ENCODE peak calls at places on chromosome 21, in four cellular contexts. D is HepG2, K is SK-N-SH, B is HCT116. W is an unnamed sample.

GRCh38 chr21:34073749-34074282 is 438 bp downstream of the MRPS6 start:
- DNase-seq in D (no peak), K (peak), B (no peak), W (no peak)

GRCh38 chr21:38951095-38951745 is 145.5 kb downstream of the ETS2 start:
- DNase-seq in D (no peak), K (no peak), B (no peak), W (no peak)

GRCh38 chr21:33657124-33657842 is 15.0 kb downstream of the ITSN1 start:
- DNase-seq in D (no peak), K (no peak), B (no peak), W (no peak)

GRCh38 chr21:16376673-16377072 is 646.9 kb downstream of the USP25 start:
- DNase-seq in D (no peak), K (no peak), B (no peak), W (no peak)

GRCh38 chr21:27802816-27803475 is 836.1 kb upstream of the ADAMTS5 start:
- DNase-seq in D (no peak), K (peak), B (no peak), W (no peak)

GRCh38 chr21:16071082-16071481 is 341.3 kb downstream of the USP25 start:
- DNase-seq in D (no peak), K (peak), B (no peak), W (no peak)

GRCh38 chr21:34744801-34745200 is 76.0 kb downstream of the CLIC6 start:
- DNase-seq in D (no peak), K (no peak), B (no peak), W (no peak)

GRCh38 chr21:17758703-17759102 is 60.5 kb downstream of the C21orf91 start:
- DNase-seq in D (no peak), K (no peak), B (no peak), W (no peak)

GRCh38 chr21:17402885-17403477 is 109.9 kb upstream of the CXADR start:
- DNase-seq in D (no peak), K (peak), B (no peak), W (no peak)

GRCh38 chr21:17780539-17780938 is 38.6 kb downstream of the C21orf91 start:
- DNase-seq in D (no peak), K (no peak), B (no peak), W (no peak)

GRCh38 chr21:39182016-39182415 is 1.2 kb downstream of the PSMG1 start:
- DNase-seq in D (no peak), K (no peak), B (no peak), W (no peak)

GRCh38 chr21:24023402-24023801 is 1583.9 kb downstream of the MRPL39 start:
- DNase-seq in D (no peak), K (peak), B (no peak), W (no peak)

GRCh38 chr21:36068748-36069398 is 951 bp upstream of the CBR1 start:
- DNase-seq in D (no peak), K (no peak), B (no peak), W (no peak)

GRCh38 chr21:36072453-36073167 is 2.8 kb downstream of the CBR1 start:
- DNase-seq in D (no peak), K (no peak), B (no peak), W (no peak)

GRCh38 chr21:36070999-36071398 is 1.2 kb downstream of the CBR1 start:
- DNase-seq in D (no peak), K (no peak), B (no peak), W (no peak)

GRCh38 chr21:36073181-36073580 is 3.4 kb downstream of the CBR1 start:
- DNase-seq in D (peak), K (no peak), B (no peak), W (no peak)

DNA sequence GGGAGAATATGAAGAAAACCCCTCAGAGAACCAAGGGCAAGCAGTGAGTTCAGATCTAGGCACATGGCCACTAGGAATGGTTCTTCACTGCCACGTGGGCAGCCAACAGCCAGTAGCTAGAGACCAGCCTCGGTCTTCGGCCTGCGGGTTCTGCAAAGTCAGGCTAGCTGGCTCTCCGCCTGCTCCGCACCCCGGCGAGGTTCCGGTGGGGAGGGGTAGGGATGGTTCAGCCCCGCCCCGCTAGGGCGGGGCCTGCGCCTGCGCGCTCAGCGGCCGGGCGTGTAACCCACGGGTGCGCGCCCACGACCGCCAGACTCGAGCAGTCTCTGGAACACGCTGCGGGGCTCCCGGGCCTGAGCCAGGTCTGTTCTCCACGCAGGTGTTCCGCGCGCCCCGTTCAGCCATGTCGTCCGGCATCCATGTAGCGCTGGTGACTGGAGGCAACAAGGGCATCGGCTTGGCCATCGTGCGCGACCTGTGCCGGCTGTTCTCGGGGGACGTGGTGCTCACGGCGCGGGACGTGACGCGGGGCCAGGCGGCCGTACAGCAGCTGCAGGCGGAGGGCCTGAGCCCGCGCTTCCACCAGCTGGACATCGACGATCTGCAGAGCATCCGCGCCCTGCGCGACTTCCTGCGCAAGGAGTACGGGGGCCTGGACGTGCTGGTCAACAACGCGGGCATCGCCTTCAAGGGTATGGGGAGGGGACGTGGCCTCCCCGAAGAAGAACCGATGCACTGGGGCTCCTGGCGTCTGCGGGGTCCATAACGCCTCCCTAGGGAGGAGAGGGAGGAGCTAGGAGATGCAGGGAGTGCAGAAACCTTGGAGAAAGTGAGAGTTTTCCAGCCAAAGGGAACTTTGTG is at the start of gene CBR1:
- DNase-seq in D (peak), K (peak), B (no peak), W (no peak)
- TF ChIP-seq REST in D (no peak), K (no peak), B (no peak), W (no peak)

GRCh38 chr21:41623945-41624344 is 116.0 kb upstream of the TMPRSS2 start:
- DNase-seq in D (no peak), K (no peak), B (no peak), W (no peak)
- H3K27ac ChIP-seq in D (no peak), K (no peak), B (no peak), W (peak)

DNA sequence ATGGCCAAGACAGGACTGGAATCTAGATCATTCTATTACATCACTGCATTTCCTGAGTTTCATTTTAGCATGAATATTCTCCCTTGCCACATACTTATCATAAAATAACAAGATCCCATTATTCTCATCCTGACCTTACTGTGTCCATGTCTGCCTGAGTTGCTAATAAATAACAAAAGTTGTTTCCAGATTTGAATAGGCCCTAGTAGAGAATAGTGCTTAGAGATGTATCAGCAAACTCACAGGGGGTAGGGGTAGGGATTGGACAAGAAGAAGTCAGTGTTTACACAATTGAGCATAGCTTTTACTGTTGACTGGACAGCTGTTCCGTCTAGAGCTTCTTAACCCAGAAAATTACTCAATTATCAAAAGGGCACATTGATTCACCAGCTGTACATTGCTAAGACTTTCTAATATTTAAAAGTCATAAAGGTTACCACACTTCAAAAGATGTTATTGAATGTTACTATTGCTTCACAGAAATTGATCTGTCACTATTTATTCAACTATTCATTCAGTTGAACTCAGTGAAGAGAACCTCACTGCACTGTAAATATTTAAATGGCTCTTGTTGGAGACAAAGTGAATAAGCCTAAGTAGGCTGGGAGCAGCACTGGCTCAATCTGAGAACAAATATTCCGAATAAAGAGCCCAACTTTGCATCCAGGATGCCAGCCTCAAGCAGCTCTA is 121.9 kb downstream of the NRIP1 start:
- DNase-seq in D (peak), K (no peak), B (no peak), W (no peak)
- TF ChIP-seq SIN3A in D (peak), K (no peak), B (no peak), W (no peak)

GRCh38 chr21:28992526-28993292 is at the start of gene LTN1:
- DNase-seq in D (peak), K (peak), B (peak), W (peak)
- TF ChIP-seq REST in D (no peak), K (no peak), B (no peak), W (no peak)

GRCh38 chr21:32141009-32141357 is 137.9 kb downstream of the MIS18A start:
- DNase-seq in D (no peak), K (no peak), B (no peak), W (no peak)
- H3K27ac ChIP-seq in D (no peak), K (no peak), B (no peak), W (no peak)

GRCh38 chr21:45306832-45307571 is 19.3 kb upstream of the POFUT2 start:
- DNase-seq in D (peak), K (no peak), B (no peak), W (no peak)
- TF ChIP-seq SIN3A in D (no peak), K (no peak), B (no peak), W (no peak)

GRCh38 chr21:42397291-42398129 is 1.7 kb upstream of the TMPRSS3 start:
- DNase-seq in D (no peak), K (no peak), B (no peak), W (no peak)

GRCh38 chr21:42398130-42398394 is 2.2 kb upstream of the TMPRSS3 start:
- DNase-seq in D (no peak), K (no peak), B (no peak), W (no peak)

GRCh38 chr21:42395910-42396625 is at the start of gene TMPRSS3:
- DNase-seq in D (no peak), K (no peak), B (no peak), W (no peak)

GRCh38 chr21:42400525-42400924 is 3.2 kb upstream of the UBASH3A start:
- DNase-seq in D (no peak), K (no peak), B (no peak), W (no peak)

GRCh38 chr21:42398414-42399030 is 2.7 kb upstream of the TMPRSS3 start:
- DNase-seq in D (no peak), K (no peak), B (no peak), W (no peak)
- TF ChIP-seq REST in D (no peak), K (no peak), B (no peak), W (no peak)

GRCh38 chr21:43893536-43894205 is 28.6 kb downstream of the AGPAT3 start:
- DNase-seq in D (no peak), K (no peak), B (no peak), W (no peak)
- H3K27ac ChIP-seq in D (no peak), K (no peak), B (no peak), W (no peak)

DNA sequence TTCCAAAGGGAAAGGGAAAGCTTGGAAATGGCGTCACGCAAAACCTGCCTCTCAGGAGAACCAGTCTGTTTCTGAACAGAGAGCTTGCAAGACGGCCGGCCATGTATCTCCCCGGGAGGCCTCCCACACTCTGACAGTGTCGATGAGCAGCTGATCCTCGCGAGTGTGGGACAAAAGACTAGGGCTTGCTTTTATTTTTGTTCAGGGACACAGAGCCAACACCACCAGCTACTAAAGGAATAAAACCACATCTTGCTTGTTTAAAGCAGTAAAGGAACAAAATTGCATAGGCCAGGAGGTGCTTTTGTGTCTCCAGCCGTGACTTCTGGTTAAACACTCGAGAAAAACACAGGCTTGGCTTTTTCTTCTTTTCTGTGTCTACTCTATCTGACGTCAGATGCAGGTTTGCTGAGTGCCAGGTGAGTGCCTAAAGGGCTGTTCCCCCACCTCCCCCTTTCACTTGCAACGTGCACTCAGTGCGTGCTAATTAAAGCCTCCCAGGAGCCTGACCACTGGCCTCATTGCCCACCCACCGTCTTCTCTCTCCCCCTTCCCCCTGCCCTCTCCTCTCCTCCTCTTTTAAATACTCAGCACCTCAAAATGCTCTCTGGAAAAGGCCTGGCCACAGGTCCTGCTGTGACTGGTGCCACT is 41.7 kb downstream of the LRRC3 start:
- DNase-seq in D (no peak), K (no peak), B (no peak), W (no peak)
- TF ChIP-seq SIN3A in D (no peak), K (no peak), B (no peak), W (no peak)

GRCh38 chr21:37366488-37367300 is at the start of gene DYRK1A:
- DNase-seq in D (peak), K (peak), B (peak), W (peak)
- TF ChIP-seq REST in D (no peak), K (no peak), B (no peak), W (no peak)